ENCODE peak calls at places on chromosomes 4 and X, in nine cellular contexts. K is HepG2; N is endothelial cell; W is GM10248; T is HFF-Myc; D is stimulated activated CD8-positive, alpha-beta memory T cell treated with anti-CD3 and anti-CD28 coated beads, Interleukin-4, amount 100 ng/mL, for 4 hours; L is germinal center; H is EH; C is lung microvascular endothelial cell. O is an unnamed sample.

GRCh38 chr4:40672528-40673522 is 43.2 kb upstream of the RBM47 start:
- DNase-seq in T (peak; percentile 73), L (no peak), W (peak; percentile 62), H (peak; percentile 97), D (no peak), C (peak; percentile 38), K (peak; percentile 57), N (no peak), O (no peak)

GRCh38 chr4:80841587-80842281 is 188.8 kb upstream of the BMP3 start:
- DNase-seq in L (no peak), H (no peak), W (no peak), D (no peak), K (no peak), C (no peak), N (no peak), T (no peak), O (no peak)

GRCh38 chr4:80184791-80185756 is 12.2 kb upstream of the PRDM8 start:
- DNase-seq in K (no peak), L (no peak), N (peak; percentile 25), H (peak; percentile 8), C (peak; percentile 25), T (no peak), W (peak; percentile 22), D (no peak), O (peak; percentile 72)

GRCh38 chrX:138748480-138748879 is 37.0 kb upstream of the FGF13 start:
- DNase-seq in L (no peak), D (no peak), K (no peak), W (no peak), H (peak; percentile 0), T (no peak), C (peak; percentile 47), N (no peak), O (no peak)

GRCh38 chrX:24426921-24427746 is 38.0 kb upstream of the PDK3 start:
- DNase-seq in W (no peak), H (no peak), N (no peak), L (no peak), C (no peak), T (no peak), K (peak; percentile 5), D (no peak), O (no peak)

GRCh38 chrX:114924846-114925245 is 92.6 kb downstream of the IL13RA2 start:
- DNase-seq in L (no peak), N (no peak), D (no peak), K (no peak), W (no peak), T (no peak), H (peak; percentile 57), C (no peak), O (no peak)

GRCh38 chr4:68074397-68074796 is 55.3 kb downstream of the TMPRSS11F start:
- DNase-seq in L (no peak), H (no peak), N (no peak), W (no peak), D (no peak), K (no peak), T (no peak), C (no peak), O (no peak)

GRCh38 chr4:113394730-113395530 is 345.5 kb downstream of the ANK2 start:
- DNase-seq in C (peak; percentile 92), W (peak; percentile 58), K (peak; percentile 88), L (peak; percentile 36), T (peak; percentile 87), N (peak; percentile 69), D (peak; percentile 3), H (peak; percentile 85), O (no peak)

GRCh38 chrX:1453390-1453783 is 678 bp upstream of the ASMTL start:
- DNase-seq in C (no peak), W (peak; percentile 49), K (no peak), T (no peak), H (no peak), D (peak; percentile 74), L (no peak), N (no peak), O (no peak)

GRCh38 chr4:42715807-42716482 is 59.0 kb upstream of the ATP8A1 start:
- DNase-seq in C (no peak), L (no peak), D (no peak), W (no peak), K (no peak), N (no peak), T (no peak), H (no peak), O (no peak)

GRCh38 chr4:91621446-91621845 is 682.3 kb upstream of the GRID2 start:
- DNase-seq in T (no peak), W (no peak), L (no peak), K (no peak), D (no peak), H (no peak), C (no peak), N (no peak), O (no peak)